ENCODE peak calls at places on chromosomes 7 and 10, in five cellular contexts. One of them, this sample, is unnamed.

GRCh38 chr7:4531236-4531635 is 150.9 kb upstream of the FOXK1 start:
- DNase-seq in AG04449: no peak
- DNase-seq in SJSA1: no peak
- DNase-seq in fibroblast of villous mesenchyme: no peak
- DNase-seq in AG04450: no peak
- DNase-seq in this sample: no peak

GRCh38 chr10:96292971-96293909 is 11.0 kb upstream of the DNTT start:
- DNase-seq in AG04449: peak
- DNase-seq in SJSA1: no peak
- DNase-seq in fibroblast of villous mesenchyme: peak
- DNase-seq in AG04450: peak
- DNase-seq in this sample: peak

GRCh38 chr10:120431356-120431755 is 25.7 kb upstream of the PLPP4 start:
- DNase-seq in AG04449: no peak
- DNase-seq in SJSA1: no peak
- DNase-seq in fibroblast of villous mesenchyme: no peak
- DNase-seq in AG04450: no peak
- DNase-seq in this sample: no peak

GRCh38 chr7:130910949-130911944 is 177.2 kb upstream of the KLF14 start:
- DNase-seq in AG04449: no peak
- DNase-seq in SJSA1: peak
- DNase-seq in fibroblast of villous mesenchyme: peak
- DNase-seq in AG04450: no peak
- DNase-seq in this sample: no peak

GRCh38 chr7:55546826-55547225 is 25.5 kb downstream of the VOPP1 start:
- DNase-seq in AG04449: peak
- DNase-seq in SJSA1: peak
- DNase-seq in fibroblast of villous mesenchyme: peak
- DNase-seq in AG04450: no peak
- DNase-seq in this sample: peak

GRCh38 chr7:1550005-1550845 is 5.8 kb downstream of the TMEM184A start:
- DNase-seq in AG04449: no peak
- DNase-seq in SJSA1: no peak
- DNase-seq in fibroblast of villous mesenchyme: no peak
- DNase-seq in AG04450: no peak
- DNase-seq in this sample: no peak

GRCh38 chr7:92808006-92808405 is 28.4 kb downstream of the CDK6 start:
- DNase-seq in AG04449: no peak
- DNase-seq in SJSA1: no peak
- DNase-seq in fibroblast of villous mesenchyme: peak
- DNase-seq in AG04450: no peak
- DNase-seq in this sample: no peak

GRCh38 chr10:123150229-123150985 is 2.5 kb downstream of the HMX2 start:
- DNase-seq in AG04449: no peak
- DNase-seq in SJSA1: no peak
- DNase-seq in fibroblast of villous mesenchyme: no peak
- DNase-seq in AG04450: no peak
- DNase-seq in this sample: no peak

GRCh38 chr7:66952343-66953043 is 31.5 kb downstream of the TMEM248 start:
- DNase-seq in AG04449: no peak
- DNase-seq in SJSA1: peak
- DNase-seq in fibroblast of villous mesenchyme: peak
- DNase-seq in AG04450: no peak
- DNase-seq in this sample: peak

GRCh38 chr10:127736222-127736914 is 617 bp upstream of the FOXI2 start:
- DNase-seq in AG04449: no peak
- DNase-seq in SJSA1: no peak
- DNase-seq in fibroblast of villous mesenchyme: no peak
- DNase-seq in AG04450: no peak
- DNase-seq in this sample: no peak

DNA sequence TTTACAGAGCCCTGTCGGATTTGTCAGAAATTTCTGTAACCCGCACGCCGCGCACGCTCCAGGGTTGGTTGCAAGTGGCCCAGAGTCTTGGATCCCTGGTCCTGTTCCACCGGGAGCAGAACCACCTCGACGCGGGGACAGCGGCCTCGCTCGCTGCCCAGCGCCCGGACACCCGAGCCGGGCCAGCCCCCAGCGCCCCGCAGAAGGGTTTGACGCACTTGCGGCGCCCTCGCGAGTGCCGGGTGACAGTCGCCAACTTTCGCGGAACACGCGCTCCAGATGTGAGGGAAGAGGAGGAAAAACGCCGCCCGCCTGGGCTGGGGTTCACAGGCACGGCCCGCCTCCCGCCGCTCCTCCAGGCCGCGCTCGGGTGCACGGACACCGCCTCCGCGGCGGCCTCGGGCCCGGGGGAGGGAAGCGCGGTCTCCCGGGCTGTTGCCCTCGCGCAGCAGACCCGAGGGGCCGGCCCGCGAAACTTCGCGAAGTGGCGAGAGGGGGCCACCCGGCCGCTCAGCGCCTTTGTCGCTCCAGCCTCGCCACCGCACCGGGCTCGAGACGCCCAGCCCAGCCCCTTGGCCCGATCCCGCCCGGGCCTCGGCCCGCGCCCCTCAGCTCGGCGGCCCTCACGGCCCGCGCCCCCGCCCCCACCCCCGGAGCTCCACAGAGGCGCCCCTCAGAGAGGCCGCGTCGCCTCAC is 514 bp downstream of the RNF216 start:
- DNase-seq in AG04449: no peak
- DNase-seq in SJSA1: peak
- DNase-seq in fibroblast of villous mesenchyme: peak
- DNase-seq in AG04450: no peak
- DNase-seq in this sample: no peak
- H3K4me3 ChIP-seq in AG04449: peak
- H3K4me3 ChIP-seq in SJSA1: peak
- H3K4me3 ChIP-seq in fibroblast of villous mesenchyme: peak
- H3K4me3 ChIP-seq in AG04450: peak
- H3K4me3 ChIP-seq in this sample: peak

GRCh38 chr7:31053986-31054385 is 1.9 kb downstream of the ADCYAP1R1 start:
- DNase-seq in AG04449: no peak
- DNase-seq in SJSA1: no peak
- DNase-seq in fibroblast of villous mesenchyme: no peak
- DNase-seq in AG04450: no peak
- DNase-seq in this sample: no peak
- H3K4me3 ChIP-seq in AG04449: no peak
- H3K4me3 ChIP-seq in SJSA1: no peak
- H3K4me3 ChIP-seq in fibroblast of villous mesenchyme: no peak
- H3K4me3 ChIP-seq in AG04450: no peak
- H3K4me3 ChIP-seq in this sample: no peak

GRCh38 chr10:124416733-124417132 is 2.0 kb downstream of the OAT start:
- DNase-seq in AG04449: no peak
- DNase-seq in SJSA1: no peak
- DNase-seq in fibroblast of villous mesenchyme: peak
- DNase-seq in AG04450: no peak
- DNase-seq in this sample: no peak
- H3K4me3 ChIP-seq in AG04449: no peak
- H3K4me3 ChIP-seq in SJSA1: no peak
- H3K4me3 ChIP-seq in fibroblast of villous mesenchyme: peak
- H3K4me3 ChIP-seq in AG04450: no peak
- H3K4me3 ChIP-seq in this sample: no peak

GRCh38 chr10:5479481-5480161 is 19.7 kb downstream of the CALML5 start:
- DNase-seq in AG04449: no peak
- DNase-seq in SJSA1: peak
- DNase-seq in fibroblast of villous mesenchyme: no peak
- DNase-seq in AG04450: no peak
- DNase-seq in this sample: no peak
- H3K4me3 ChIP-seq in AG04449: no peak
- H3K4me3 ChIP-seq in SJSA1: no peak
- H3K4me3 ChIP-seq in fibroblast of villous mesenchyme: no peak
- H3K4me3 ChIP-seq in AG04450: no peak
- H3K4me3 ChIP-seq in this sample: no peak

GRCh38 chr7:94834359-94834758 is 73.0 kb upstream of the PPP1R9A start:
- DNase-seq in AG04449: no peak
- DNase-seq in SJSA1: no peak
- DNase-seq in fibroblast of villous mesenchyme: no peak
- DNase-seq in AG04450: no peak
- DNase-seq in this sample: no peak

GRCh38 chr7:94832051-94832450 is 75.3 kb upstream of the PPP1R9A start:
- DNase-seq in AG04449: no peak
- DNase-seq in SJSA1: no peak
- DNase-seq in fibroblast of villous mesenchyme: no peak
- DNase-seq in AG04450: no peak
- DNase-seq in this sample: no peak

DNA sequence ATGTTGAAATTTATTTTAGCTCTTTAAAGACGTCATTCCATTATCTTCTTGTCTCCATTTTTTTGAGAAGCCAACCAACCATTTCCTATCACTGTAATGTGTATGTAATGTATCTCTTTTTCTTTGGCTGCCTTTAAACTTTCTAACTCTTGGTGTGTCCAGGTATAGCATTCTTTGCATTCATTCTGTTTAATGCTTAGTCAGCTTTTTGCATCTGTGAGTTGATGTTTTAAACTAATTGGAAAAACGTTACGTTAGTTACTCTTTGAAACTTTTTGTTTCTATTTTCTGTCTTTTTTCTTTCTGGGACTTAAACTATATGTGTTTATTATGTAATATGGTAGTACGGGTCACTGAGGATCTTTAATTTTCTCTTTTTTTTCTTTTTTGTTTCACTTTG is 77.4 kb upstream of the PPP1R9A start:
- DNase-seq in AG04449: no peak
- DNase-seq in SJSA1: no peak
- DNase-seq in fibroblast of villous mesenchyme: no peak
- DNase-seq in AG04450: no peak
- DNase-seq in this sample: no peak
- H3K4me3 ChIP-seq in AG04449: no peak
- H3K4me3 ChIP-seq in SJSA1: no peak
- H3K4me3 ChIP-seq in fibroblast of villous mesenchyme: no peak
- H3K4me3 ChIP-seq in AG04450: no peak
- H3K4me3 ChIP-seq in this sample: no peak

GRCh38 chr7:155374276-155375252 is 76.9 kb downstream of the INSIG1 start:
- DNase-seq in AG04449: no peak
- DNase-seq in SJSA1: no peak
- DNase-seq in fibroblast of villous mesenchyme: no peak
- DNase-seq in AG04450: no peak
- DNase-seq in this sample: no peak

GRCh38 chr7:155371884-155372781 is 74.5 kb downstream of the INSIG1 start:
- DNase-seq in AG04449: no peak
- DNase-seq in SJSA1: no peak
- DNase-seq in fibroblast of villous mesenchyme: no peak
- DNase-seq in AG04450: no peak
- DNase-seq in this sample: no peak

GRCh38 chr7:155373359-155374273 is 75.9 kb downstream of the INSIG1 start:
- DNase-seq in AG04449: no peak
- DNase-seq in SJSA1: no peak
- DNase-seq in fibroblast of villous mesenchyme: peak
- DNase-seq in AG04450: no peak
- DNase-seq in this sample: no peak

GRCh38 chr7:155371331-155371883 is 73.7 kb downstream of the INSIG1 start:
- DNase-seq in AG04449: no peak
- DNase-seq in SJSA1: no peak
- DNase-seq in fibroblast of villous mesenchyme: no peak
- DNase-seq in AG04450: no peak
- DNase-seq in this sample: no peak

DNA sequence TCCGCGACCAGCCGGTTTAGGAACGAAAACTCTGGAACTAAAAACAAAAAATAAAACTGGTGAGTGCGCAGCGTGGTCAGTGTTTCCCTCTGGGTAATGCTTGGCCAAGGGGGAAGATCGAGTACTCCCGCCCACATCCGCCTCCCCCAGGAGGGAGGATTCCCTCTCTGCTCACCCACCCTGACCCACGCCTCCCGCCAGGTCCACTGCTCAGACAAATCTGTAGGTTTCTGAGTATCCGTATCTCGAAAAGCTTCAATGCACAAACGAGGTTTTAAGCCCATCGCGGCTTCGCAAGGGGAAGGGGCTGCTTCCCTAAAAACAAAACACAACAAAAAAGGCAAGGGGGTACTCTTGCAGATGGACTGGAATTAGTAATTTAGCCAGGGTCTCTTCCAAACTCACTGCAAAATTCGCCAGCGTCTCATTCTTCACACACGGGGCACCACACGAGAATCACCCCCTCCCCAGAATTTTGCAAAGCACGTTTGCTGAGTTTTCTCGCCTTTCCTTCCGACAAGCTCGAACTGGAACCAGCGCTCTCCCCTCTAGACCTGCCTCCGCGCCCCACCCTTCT is 75.2 kb downstream of the INSIG1 start:
- DNase-seq in AG04449: no peak
- DNase-seq in SJSA1: no peak
- DNase-seq in fibroblast of villous mesenchyme: no peak
- DNase-seq in AG04450: no peak
- DNase-seq in this sample: no peak
- H3K4me3 ChIP-seq in AG04449: peak
- H3K4me3 ChIP-seq in SJSA1: no peak
- H3K4me3 ChIP-seq in fibroblast of villous mesenchyme: no peak
- H3K4me3 ChIP-seq in AG04450: peak
- H3K4me3 ChIP-seq in this sample: no peak

GRCh38 chr10:132417957-132418441 is 21.0 kb downstream of the PWWP2B start:
- DNase-seq in AG04449: no peak
- DNase-seq in SJSA1: no peak
- DNase-seq in fibroblast of villous mesenchyme: no peak
- DNase-seq in AG04450: no peak
- DNase-seq in this sample: no peak
- H3K4me3 ChIP-seq in AG04449: no peak
- H3K4me3 ChIP-seq in SJSA1: no peak
- H3K4me3 ChIP-seq in fibroblast of villous mesenchyme: no peak
- H3K4me3 ChIP-seq in AG04450: no peak
- H3K4me3 ChIP-seq in this sample: no peak

GRCh38 chr7:116030626-116031276 is at the start of gene TFEC:
- DNase-seq in AG04449: no peak
- DNase-seq in SJSA1: no peak
- DNase-seq in fibroblast of villous mesenchyme: peak
- DNase-seq in AG04450: no peak
- DNase-seq in this sample: no peak

GRCh38 chr7:116028808-116029207 is 1.8 kb downstream of the TFEC start:
- DNase-seq in AG04449: no peak
- DNase-seq in SJSA1: no peak
- DNase-seq in fibroblast of villous mesenchyme: no peak
- DNase-seq in AG04450: no peak
- DNase-seq in this sample: no peak

GRCh38 chr7:116021237-116021636 is 9.3 kb downstream of the TFEC start:
- DNase-seq in AG04449: no peak
- DNase-seq in SJSA1: no peak
- DNase-seq in fibroblast of villous mesenchyme: no peak
- DNase-seq in AG04450: no peak
- DNase-seq in this sample: no peak

DNA sequence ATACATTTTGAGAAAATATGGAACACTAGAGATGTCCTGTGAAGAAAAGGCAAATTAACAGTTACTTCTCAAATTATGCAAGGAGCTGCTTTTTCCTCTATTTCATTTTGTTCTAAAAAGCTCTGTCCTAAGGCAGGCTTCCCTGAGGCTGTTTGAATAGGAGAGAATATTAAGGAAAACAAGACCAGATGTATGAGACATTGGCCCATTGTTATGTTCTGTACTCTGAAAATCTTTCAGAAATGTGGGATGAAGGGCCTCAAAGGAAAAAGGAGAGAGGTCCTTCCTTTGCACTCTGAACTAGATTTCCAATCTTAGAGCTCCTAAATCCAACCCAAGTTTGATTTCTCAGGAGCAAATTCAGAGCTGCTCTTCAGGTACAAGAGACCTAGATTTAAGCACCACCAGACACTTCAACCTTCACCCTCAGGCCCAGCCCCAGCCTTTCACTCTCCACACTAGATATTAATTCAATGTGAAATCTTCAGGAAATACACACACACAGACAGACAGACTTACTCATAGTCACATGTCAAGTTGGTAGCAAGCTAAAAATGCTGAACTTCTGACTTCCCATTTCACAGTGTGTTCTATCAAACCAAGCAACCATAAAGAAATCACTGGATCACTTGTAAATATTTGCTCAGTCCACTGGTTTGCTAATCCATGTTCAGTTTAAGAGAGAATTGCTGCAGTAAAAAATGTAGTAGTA is 5.3 kb downstream of the TFEC start:
- DNase-seq in AG04449: no peak
- DNase-seq in SJSA1: no peak
- DNase-seq in fibroblast of villous mesenchyme: peak
- DNase-seq in AG04450: no peak
- DNase-seq in this sample: peak
- H3K4me3 ChIP-seq in AG04449: no peak
- H3K4me3 ChIP-seq in SJSA1: no peak
- H3K4me3 ChIP-seq in fibroblast of villous mesenchyme: no peak
- H3K4me3 ChIP-seq in AG04450: no peak
- H3K4me3 ChIP-seq in this sample: no peak